ENCODE peak calls at places on chromosomes 6 and 20, in seven cellular contexts. One of them, this sample, is unnamed.

GRCh38 chr6:39092124-39092523 is 22.9 kb downstream of the SAYSD1 start:
- DNase-seq in cardiac fibroblast: no peak
- DNase-seq in fibroblast of the aortic adventitia: no peak
- DNase-seq in PC-9: no peak
- DNase-seq in foreskin fibroblast: no peak
- DNase-seq in psoas muscle: no peak
- DNase-seq in fibroblast of lung: no peak
- DNase-seq in this sample: no peak

GRCh38 chr20:36491901-36492617 is 49.3 kb upstream of the MYL9 start:
- DNase-seq in PC-9: no peak
- DNase-seq in foreskin fibroblast: no peak
- DNase-seq in fibroblast of the aortic adventitia: no peak
- DNase-seq in cardiac fibroblast: peak; percentile 46
- DNase-seq in psoas muscle: no peak
- DNase-seq in fibroblast of lung: peak; percentile 47
- DNase-seq in this sample: peak; percentile 51

GRCh38 chr6:158765509-158766068 is 53.6 kb downstream of the EZR start:
- DNase-seq in fibroblast of the aortic adventitia: no peak
- DNase-seq in foreskin fibroblast: no peak
- DNase-seq in PC-9: peak; percentile 34
- DNase-seq in psoas muscle: no peak
- DNase-seq in fibroblast of lung: no peak
- DNase-seq in cardiac fibroblast: no peak
- DNase-seq in this sample: no peak

GRCh38 chr6:133055527-133055966 is 185.6 kb upstream of the EYA4 start:
- DNase-seq in PC-9: no peak
- DNase-seq in foreskin fibroblast: no peak
- DNase-seq in fibroblast of lung: no peak
- DNase-seq in fibroblast of the aortic adventitia: no peak
- DNase-seq in psoas muscle: no peak
- DNase-seq in cardiac fibroblast: no peak
- DNase-seq in this sample: no peak

GRCh38 chr6:139753198-139753861 is 378.9 kb upstream of the CITED2 start:
- DNase-seq in PC-9: peak; percentile 78
- DNase-seq in fibroblast of lung: peak; percentile 93
- DNase-seq in foreskin fibroblast: peak; percentile 58
- DNase-seq in psoas muscle: no peak
- DNase-seq in fibroblast of the aortic adventitia: peak; percentile 81
- DNase-seq in cardiac fibroblast: peak; percentile 75
- DNase-seq in this sample: peak; percentile 80

GRCh38 chr20:62578294-62578897 is 63.9 kb upstream of the SLCO4A1 start:
- DNase-seq in cardiac fibroblast: no peak
- DNase-seq in fibroblast of lung: no peak
- DNase-seq in PC-9: no peak
- DNase-seq in foreskin fibroblast: no peak
- DNase-seq in fibroblast of the aortic adventitia: no peak
- DNase-seq in psoas muscle: no peak
- DNase-seq in this sample: no peak

GRCh38 chr6:152161501-152161900 is 354.0 kb downstream of the ESR1 start:
- DNase-seq in PC-9: no peak
- DNase-seq in psoas muscle: no peak
- DNase-seq in fibroblast of the aortic adventitia: peak; percentile 30
- DNase-seq in fibroblast of lung: peak; percentile 85
- DNase-seq in cardiac fibroblast: peak; percentile 57
- DNase-seq in foreskin fibroblast: peak; percentile 21
- DNase-seq in this sample: peak; percentile 43

GRCh38 chr20:60899320-60899719 is 352.7 kb upstream of the CDH4 start:
- DNase-seq in fibroblast of lung: no peak
- DNase-seq in psoas muscle: no peak
- DNase-seq in cardiac fibroblast: no peak
- DNase-seq in PC-9: no peak
- DNase-seq in fibroblast of the aortic adventitia: no peak
- DNase-seq in foreskin fibroblast: no peak
- DNase-seq in this sample: no peak

GRCh38 chr6:105326838-105327745 is 75.8 kb downstream of the PREP start:
- DNase-seq in fibroblast of lung: peak; percentile 77
- DNase-seq in psoas muscle: peak; percentile 22
- DNase-seq in fibroblast of the aortic adventitia: peak; percentile 22
- DNase-seq in foreskin fibroblast: peak; percentile 66
- DNase-seq in cardiac fibroblast: peak; percentile 52
- DNase-seq in PC-9: peak; percentile 83
- DNase-seq in this sample: peak; percentile 14

GRCh38 chr20:63025534-63026331 is 19.0 kb upstream of the BHLHE23 start:
- DNase-seq in PC-9: no peak
- DNase-seq in cardiac fibroblast: peak; percentile 43
- DNase-seq in fibroblast of the aortic adventitia: peak; percentile 25
- DNase-seq in psoas muscle: no peak
- DNase-seq in fibroblast of lung: peak; percentile 11
- DNase-seq in foreskin fibroblast: peak; percentile 40
- DNase-seq in this sample: peak; percentile 45

GRCh38 chr6:54541521-54541920 is 233.3 kb downstream of the TINAG start:
- DNase-seq in foreskin fibroblast: no peak
- DNase-seq in psoas muscle: no peak
- DNase-seq in fibroblast of lung: peak; percentile 53
- DNase-seq in fibroblast of the aortic adventitia: peak; percentile 4
- DNase-seq in PC-9: no peak
- DNase-seq in cardiac fibroblast: peak; percentile 65
- DNase-seq in this sample: no peak

GRCh38 chr20:36613974-36614373 is 8.4 kb downstream of the RAB5IF start:
- DNase-seq in fibroblast of lung: no peak
- DNase-seq in psoas muscle: no peak
- DNase-seq in foreskin fibroblast: no peak
- DNase-seq in cardiac fibroblast: no peak
- DNase-seq in PC-9: peak; percentile 61
- DNase-seq in fibroblast of the aortic adventitia: no peak
- DNase-seq in this sample: no peak

GRCh38 chr6:3267162-3267561 is 8.4 kb downstream of the PSMG4 start:
- DNase-seq in psoas muscle: no peak
- DNase-seq in fibroblast of the aortic adventitia: no peak
- DNase-seq in foreskin fibroblast: no peak
- DNase-seq in fibroblast of lung: no peak
- DNase-seq in cardiac fibroblast: no peak
- DNase-seq in PC-9: no peak
- DNase-seq in this sample: no peak

GRCh38 chr6:107110200-107110599 is 5.1 kb downstream of the BEND3 start:
- DNase-seq in psoas muscle: no peak
- DNase-seq in fibroblast of lung: no peak
- DNase-seq in foreskin fibroblast: no peak
- DNase-seq in fibroblast of the aortic adventitia: no peak
- DNase-seq in cardiac fibroblast: no peak
- DNase-seq in PC-9: no peak
- DNase-seq in this sample: no peak

GRCh38 chr20:46108435-46108841 is 9.7 kb upstream of the CD40 start:
- DNase-seq in fibroblast of the aortic adventitia: no peak
- DNase-seq in cardiac fibroblast: no peak
- DNase-seq in psoas muscle: no peak
- DNase-seq in fibroblast of lung: no peak
- DNase-seq in PC-9: no peak
- DNase-seq in foreskin fibroblast: no peak
- DNase-seq in this sample: no peak

GRCh38 chr20:23083553-23084220 is 2.4 kb downstream of the CD93 start:
- DNase-seq in PC-9: no peak
- DNase-seq in psoas muscle: no peak
- DNase-seq in foreskin fibroblast: no peak
- DNase-seq in fibroblast of lung: no peak
- DNase-seq in fibroblast of the aortic adventitia: no peak
- DNase-seq in cardiac fibroblast: no peak
- DNase-seq in this sample: no peak

GRCh38 chr6:45970326-45970725 is 45.3 kb downstream of the CLIC5 start:
- DNase-seq in fibroblast of lung: peak; percentile 5
- DNase-seq in psoas muscle: no peak
- DNase-seq in foreskin fibroblast: no peak
- DNase-seq in fibroblast of the aortic adventitia: no peak
- DNase-seq in PC-9: no peak
- DNase-seq in cardiac fibroblast: no peak
- DNase-seq in this sample: no peak

GRCh38 chr6:55578537-55579363 is at the start of gene HMGCLL1:
- DNase-seq in fibroblast of the aortic adventitia: no peak
- DNase-seq in cardiac fibroblast: no peak
- DNase-seq in psoas muscle: peak; percentile 36
- DNase-seq in foreskin fibroblast: peak; percentile 2
- DNase-seq in PC-9: no peak
- DNase-seq in fibroblast of lung: peak; percentile 15
- DNase-seq in this sample: no peak

GRCh38 chr6:90490030-90490429 is 96.8 kb downstream of the MAP3K7 start:
- DNase-seq in fibroblast of lung: no peak
- DNase-seq in cardiac fibroblast: no peak
- DNase-seq in foreskin fibroblast: no peak
- DNase-seq in psoas muscle: no peak
- DNase-seq in fibroblast of the aortic adventitia: no peak
- DNase-seq in PC-9: no peak
- DNase-seq in this sample: peak; percentile 29

GRCh38 chr6:138970856-138971425 is 17.1 kb downstream of the REPS1 start:
- DNase-seq in PC-9: no peak
- DNase-seq in psoas muscle: no peak
- DNase-seq in fibroblast of lung: peak; percentile 97
- DNase-seq in cardiac fibroblast: peak; percentile 97
- DNase-seq in fibroblast of the aortic adventitia: peak; percentile 86
- DNase-seq in foreskin fibroblast: peak; percentile 93
- DNase-seq in this sample: peak; percentile 89

GRCh38 chr6:102841055-102841454 is 1447.5 kb downstream of the GRIK2 start:
- DNase-seq in psoas muscle: no peak
- DNase-seq in PC-9: no peak
- DNase-seq in cardiac fibroblast: no peak
- DNase-seq in foreskin fibroblast: no peak
- DNase-seq in fibroblast of lung: no peak
- DNase-seq in fibroblast of the aortic adventitia: no peak
- DNase-seq in this sample: no peak

GRCh38 chr6:55825402-55826051 is 49.9 kb downstream of the BMP5 start:
- DNase-seq in PC-9: no peak
- DNase-seq in foreskin fibroblast: peak; percentile 65
- DNase-seq in fibroblast of lung: peak; percentile 90
- DNase-seq in psoas muscle: no peak
- DNase-seq in cardiac fibroblast: peak; percentile 83
- DNase-seq in fibroblast of the aortic adventitia: peak; percentile 74
- DNase-seq in this sample: peak; percentile 71

GRCh38 chr6:135418040-135418439 is 79.5 kb downstream of the AHI1 start:
- DNase-seq in PC-9: peak; percentile 26
- DNase-seq in fibroblast of lung: no peak
- DNase-seq in cardiac fibroblast: no peak
- DNase-seq in psoas muscle: no peak
- DNase-seq in foreskin fibroblast: no peak
- DNase-seq in fibroblast of the aortic adventitia: no peak
- DNase-seq in this sample: no peak

GRCh38 chr6:108921547-108922331 is 73.5 kb downstream of the ARMC2 start:
- DNase-seq in foreskin fibroblast: no peak
- DNase-seq in PC-9: no peak
- DNase-seq in cardiac fibroblast: peak; percentile 93
- DNase-seq in fibroblast of lung: peak; percentile 89
- DNase-seq in fibroblast of the aortic adventitia: peak; percentile 98
- DNase-seq in psoas muscle: peak; percentile 33
- DNase-seq in this sample: peak; percentile 85

GRCh38 chr6:154874684-154875594 is 120.2 kb upstream of the TIAM2 start:
- DNase-seq in PC-9: no peak
- DNase-seq in psoas muscle: no peak
- DNase-seq in fibroblast of the aortic adventitia: no peak
- DNase-seq in foreskin fibroblast: no peak
- DNase-seq in fibroblast of lung: no peak
- DNase-seq in cardiac fibroblast: no peak
- DNase-seq in this sample: no peak

GRCh38 chr6:111989743-111990142 is 64.2 kb upstream of the CCN6 start:
- DNase-seq in PC-9: no peak
- DNase-seq in fibroblast of the aortic adventitia: no peak
- DNase-seq in psoas muscle: no peak
- DNase-seq in fibroblast of lung: no peak
- DNase-seq in cardiac fibroblast: no peak
- DNase-seq in foreskin fibroblast: no peak
- DNase-seq in this sample: no peak

GRCh38 chr20:6566821-6567220 is 200.7 kb upstream of the BMP2 start:
- DNase-seq in cardiac fibroblast: peak; percentile 98
- DNase-seq in fibroblast of the aortic adventitia: peak; percentile 66
- DNase-seq in foreskin fibroblast: peak; percentile 91
- DNase-seq in PC-9: no peak
- DNase-seq in fibroblast of lung: peak; percentile 94
- DNase-seq in psoas muscle: no peak
- DNase-seq in this sample: peak; percentile 89
- TF ChIP-seq CTCF in cardiac fibroblast: no peak
- TF ChIP-seq CTCF in fibroblast of the aortic adventitia: no peak
- TF ChIP-seq CTCF in foreskin fibroblast: no peak
- TF ChIP-seq CTCF in PC-9: no peak
- TF ChIP-seq CTCF in fibroblast of lung: no peak
- TF ChIP-seq CTCF in psoas muscle: no peak
- TF ChIP-seq CTCF in this sample: no peak

DNA sequence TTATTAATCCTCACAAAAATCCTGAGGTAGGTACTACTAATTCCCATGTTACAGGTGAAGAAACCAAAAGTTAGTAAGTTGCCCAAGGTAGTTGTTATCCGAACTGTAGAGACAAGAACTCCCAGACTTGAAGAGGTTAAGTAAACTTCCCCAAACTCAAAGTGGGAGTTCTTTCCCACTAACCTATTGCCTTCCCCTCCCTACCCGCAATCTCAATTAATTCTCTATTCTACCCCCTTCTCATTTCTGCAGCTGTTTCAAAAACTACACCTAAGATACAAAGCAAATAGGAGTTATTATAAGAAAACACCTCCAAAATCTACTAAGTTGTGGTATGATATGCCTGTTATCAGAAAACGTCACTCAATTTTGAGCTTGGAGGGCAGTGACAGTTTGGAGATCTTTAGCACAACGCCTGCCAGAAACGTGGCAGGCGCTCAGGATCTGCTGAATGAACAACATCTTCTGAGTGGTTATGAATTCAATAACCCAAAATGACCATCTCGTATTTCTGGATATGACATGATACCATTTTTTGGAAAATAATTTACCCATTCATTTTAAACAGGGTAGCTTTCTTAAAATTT is 7.1 kb downstream of the CSNK2A1 start:
- DNase-seq in cardiac fibroblast: no peak
- DNase-seq in fibroblast of the aortic adventitia: no peak
- DNase-seq in foreskin fibroblast: no peak
- DNase-seq in psoas muscle: no peak
- DNase-seq in fibroblast of lung: no peak
- DNase-seq in PC-9: no peak
- DNase-seq in this sample: no peak
- H3K4me3 ChIP-seq in cardiac fibroblast: no peak overlapping the region
- H3K4me3 ChIP-seq in fibroblast of the aortic adventitia: no peak overlapping the region
- H3K4me3 ChIP-seq in foreskin fibroblast: no peak overlapping the region
- H3K4me3 ChIP-seq in psoas muscle: no peak overlapping the region
- H3K4me3 ChIP-seq in fibroblast of lung: no peak overlapping the region
- H3K4me3 ChIP-seq in PC-9: no peak overlapping the region
- H3K4me3 ChIP-seq in this sample: no peak overlapping the region

DNA sequence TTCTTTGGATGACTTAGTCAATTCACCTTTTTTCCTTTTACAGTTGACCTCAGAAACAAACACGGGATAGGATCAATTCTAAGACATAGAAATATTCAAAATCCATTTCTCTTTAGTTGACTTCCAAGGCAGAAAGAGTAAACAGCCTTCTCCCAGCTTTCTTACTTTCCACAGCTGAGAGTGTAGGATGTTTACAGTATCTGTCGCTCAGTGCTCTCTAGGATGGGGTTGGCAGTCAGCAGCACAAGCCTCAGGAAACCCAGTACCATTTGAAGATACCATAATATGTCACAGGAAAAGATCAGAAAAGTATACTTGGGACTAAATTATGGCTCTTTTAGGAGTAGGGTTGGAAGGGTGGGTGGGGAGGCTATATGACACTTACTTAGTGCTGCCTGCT is 88.2 kb downstream of the OGFRL1 start:
- DNase-seq in PC-9: no peak
- DNase-seq in fibroblast of the aortic adventitia: no peak
- DNase-seq in fibroblast of lung: no peak
- DNase-seq in foreskin fibroblast: no peak
- DNase-seq in cardiac fibroblast: no peak
- DNase-seq in psoas muscle: no peak
- DNase-seq in this sample: no peak
- TF ChIP-seq CTCF in PC-9: no peak
- TF ChIP-seq CTCF in fibroblast of the aortic adventitia: no peak
- TF ChIP-seq CTCF in fibroblast of lung: no peak
- TF ChIP-seq CTCF in foreskin fibroblast: no peak
- TF ChIP-seq CTCF in cardiac fibroblast: no peak
- TF ChIP-seq CTCF in psoas muscle: no peak
- TF ChIP-seq CTCF in this sample: no peak

GRCh38 chr6:69865126-69865525 is 1.2 kb upstream of the COL19A1 start:
- DNase-seq in fibroblast of the aortic adventitia: peak; percentile 62
- DNase-seq in foreskin fibroblast: peak; percentile 43
- DNase-seq in fibroblast of lung: peak; percentile 47
- DNase-seq in cardiac fibroblast: peak; percentile 79
- DNase-seq in psoas muscle: no peak
- DNase-seq in PC-9: no peak
- DNase-seq in this sample: peak; percentile 66
- H3K4me3 ChIP-seq in fibroblast of the aortic adventitia: no peak overlapping the region
- H3K4me3 ChIP-seq in foreskin fibroblast: no peak overlapping the region
- H3K4me3 ChIP-seq in fibroblast of lung: no peak overlapping the region
- H3K4me3 ChIP-seq in cardiac fibroblast: no peak overlapping the region
- H3K4me3 ChIP-seq in psoas muscle: no peak overlapping the region
- H3K4me3 ChIP-seq in PC-9: no peak overlapping the region
- H3K4me3 ChIP-seq in this sample: no peak overlapping the region